ENCODE peak calls at places on chromosomes 6 and 20, in five cellular contexts. J is transverse colon, A is skeletal muscle cell, Y is neural progenitor cell, H is WERI-Rb-1. X is an unnamed sample.
A peak's percentile ranks its signal among the peaks of the same experiment; 100 is the strongest.

GRCh38 chr20:17688965-17689364 is 6.9 kb upstream of the RRBP1 start:
- DNase-seq in J (no peak), A (no peak), Y (no peak), H (no peak), X (no peak)

GRCh38 chr6:47334334-47334733 is 24.6 kb upstream of the TNFRSF21 start:
- DNase-seq in J (no peak), A (no peak), Y (no peak), H (no peak), X (no peak)

GRCh38 chr6:27888576-27888975 is 23.6 kb downstream of the OR2B2 start:
- DNase-seq in J (no peak), A (no peak), Y (no peak), H (no peak), X (no peak)

GRCh38 chr6:37651991-37652390 is 45.7 kb downstream of the MDGA1 start:
- DNase-seq in J (no peak), A (no peak), Y (no peak), H (no peak), X (no peak)

GRCh38 chr20:63316502-63316921 is 23.5 kb downstream of the COL20A1 start:
- DNase-seq in J (no peak), A (no peak), Y (no peak), H (no peak), X (no peak)

GRCh38 chr20:20734475-20734948 is 22.1 kb upstream of the RALGAPA2 start:
- DNase-seq in J (no peak), A (no peak), Y (peak; percentile 39), H (peak; percentile 24), X (no peak)

GRCh38 chr6:149335924-149336323 is 18.4 kb downstream of the TAB2 start:
- DNase-seq in J (no peak), A (peak; percentile 50), Y (no peak), H (no peak), X (peak; percentile 86)

GRCh38 chr6:141550471-141550870 is 582.3 kb upstream of the GJE1 start:
- DNase-seq in J (no peak), A (no peak), Y (no peak), H (no peak), X (peak; percentile 47)

GRCh38 chr6:44833248-44833647 is 445.7 kb downstream of the CDC5L start:
- DNase-seq in J (no peak), A (no peak), Y (no peak), H (no peak), X (no peak)

GRCh38 chr20:21719592-21720214 is 14.2 kb downstream of the PAX1 start:
- DNase-seq in J (peak; percentile 47), A (peak; percentile 32), Y (peak; percentile 71), H (peak; percentile 45), X (peak; percentile 82)

GRCh38 chr6:36722365-36722764 is 24.7 kb downstream of the RAB44 start:
- DNase-seq in J (no peak), A (no peak), Y (no peak), H (no peak), X (no peak)

GRCh38 chr6:23445157-23445710 is 680.8 kb upstream of the NRSN1 start:
- DNase-seq in J (no peak), A (peak; percentile 28), Y (no peak), H (peak; percentile 43), X (peak; percentile 59)

GRCh38 chr6:89689732-89690131 is 51.2 kb upstream of the LYRM2 start:
- DNase-seq in J (no peak), A (no peak), Y (peak; percentile 9), H (no peak), X (no peak)

GRCh38 chr6:33248932-33249731 is 22.5 kb downstream of the VPS52 start:
- DNase-seq in J (peak; percentile 99), A (peak; percentile 97), Y (peak; percentile 98), H (peak; percentile 100), X (peak; percentile 100)

GRCh38 chr6:30047220-30047619 is 13.8 kb upstream of the POLR1H start:
- DNase-seq in J (no peak), A (no peak), Y (no peak), H (no peak), X (no peak)

DNA sequence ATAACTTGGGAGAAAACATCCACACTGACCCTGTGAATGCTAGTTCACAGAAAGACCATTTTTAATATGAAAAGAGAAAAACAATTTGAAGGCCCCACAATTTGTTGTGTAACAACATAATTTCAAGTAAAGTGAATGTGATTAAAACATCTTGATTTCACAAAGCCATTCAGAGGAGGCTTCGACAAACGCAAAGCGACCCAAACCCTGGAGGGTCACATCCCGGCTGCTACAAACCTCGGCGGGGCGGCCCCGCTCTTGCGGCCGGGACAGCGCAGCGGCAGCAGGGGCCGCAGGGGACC is 14.0 kb downstream of the FOXC1 start:
- DNase-seq in J (no peak), A (no peak), Y (no peak), H (no peak), X (no peak)
- H3K4me3 ChIP-seq in J (no peak overlapping the region), A (no peak overlapping the region), Y (peak overlapping the region; percentile 36), H (no peak overlapping the region), X (no peak overlapping the region)

DNA sequence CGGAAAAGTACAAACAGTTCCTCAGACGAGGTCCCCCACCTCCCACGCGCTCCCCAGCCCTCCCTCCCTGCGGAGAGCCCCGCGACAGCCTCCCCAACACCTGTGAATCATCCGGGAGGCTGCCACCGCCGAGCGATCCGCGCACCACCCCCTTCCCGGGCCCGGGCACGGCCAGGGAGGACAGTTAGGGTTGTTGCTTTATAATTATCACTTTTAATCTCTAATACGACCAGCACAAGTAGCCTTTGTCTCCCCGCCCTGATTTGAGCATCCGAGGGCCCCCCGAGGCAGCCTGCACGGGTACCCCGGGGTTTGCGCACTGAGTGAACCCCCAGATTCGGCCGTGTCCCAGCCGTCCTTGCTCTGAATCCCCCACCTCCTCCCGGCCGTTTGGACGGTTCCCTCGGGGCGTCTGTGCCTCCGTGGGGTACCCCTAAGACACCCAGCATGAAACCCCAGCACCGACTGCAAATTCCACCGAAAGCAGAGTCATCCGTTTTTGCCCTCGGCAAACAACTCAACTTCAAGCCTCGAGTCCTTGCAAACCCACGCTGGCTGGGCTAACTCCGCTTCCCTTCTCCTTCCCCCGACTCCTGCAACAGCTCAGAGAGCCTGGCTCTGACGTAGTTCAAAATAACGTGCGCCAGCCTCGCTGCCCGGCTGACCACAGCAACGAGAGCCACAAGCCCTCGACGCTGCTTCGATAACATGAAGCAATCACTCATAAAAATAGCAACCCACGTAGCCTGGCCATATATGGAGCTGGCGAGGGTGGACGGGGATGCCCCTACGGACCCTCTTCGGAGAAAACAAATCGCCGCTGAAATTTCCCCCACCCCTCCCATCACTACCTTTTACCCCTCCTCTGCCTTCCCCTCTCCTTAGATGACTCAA is 866 bp upstream of the SNAP25 start:
- DNase-seq in J (peak; percentile 13), A (peak; percentile 91), Y (peak; percentile 90), H (peak; percentile 80), X (peak; percentile 84)
- H3K4me3 ChIP-seq in J (no peak overlapping the region), A (peak overlapping the region; percentile 47), Y (peak overlapping the region; percentile 60), H (peak overlapping the region; percentile 74), X (peak overlapping the region; percentile 36)

GRCh38 chr6:3421145-3421544 is 35.7 kb downstream of the SLC22A23 start:
- DNase-seq in J (no peak), A (no peak), Y (no peak), H (no peak), X (no peak)

GRCh38 chr6:3423439-3424184 is 33.2 kb downstream of the SLC22A23 start:
- DNase-seq in J (no peak), A (no peak), Y (no peak), H (no peak), X (no peak)

GRCh38 chr6:3422457-3422816 is 34.4 kb downstream of the SLC22A23 start:
- DNase-seq in J (no peak), A (no peak), Y (no peak), H (no peak), X (no peak)

GRCh38 chr6:3419624-3420272 is 37.1 kb downstream of the SLC22A23 start:
- DNase-seq in J (no peak), A (peak; percentile 53), Y (no peak), H (no peak), X (peak; percentile 95)

GRCh38 chr6:3421763-3422456 is 34.9 kb downstream of the SLC22A23 start:
- DNase-seq in J (no peak), A (peak; percentile 50), Y (no peak), H (no peak), X (peak; percentile 89)
- H3K4me3 ChIP-seq in J (no peak overlapping the region), A (no peak overlapping the region), Y (no peak overlapping the region), H (no peak overlapping the region), X (no peak overlapping the region)

GRCh38 chr6:113625850-113626249 is 231.3 kb upstream of the MARCKS start:
- DNase-seq in J (no peak), A (no peak), Y (no peak), H (no peak), X (no peak)
- H3K4me3 ChIP-seq in J (no peak overlapping the region), A (no peak overlapping the region), Y (no peak overlapping the region), H (no peak overlapping the region), X (no peak overlapping the region)

GRCh38 chr6:52553719-52554118 is 23.1 kb downstream of the TRAM2 start:
- DNase-seq in J (no peak), A (no peak), Y (no peak), H (peak; percentile 63), X (no peak)

GRCh38 chr6:52553158-52553557 is 23.7 kb downstream of the TRAM2 start:
- DNase-seq in J (no peak), A (no peak), Y (no peak), H (peak; percentile 64), X (no peak)

GRCh38 chr6:52550014-52550575 is 26.8 kb downstream of the TRAM2 start:
- DNase-seq in J (no peak), A (no peak), Y (no peak), H (no peak), X (no peak)

GRCh38 chr6:52552278-52552643 is 24.6 kb downstream of the TRAM2 start:
- DNase-seq in J (peak; percentile 57), A (no peak), Y (no peak), H (no peak), X (no peak)

DNA sequence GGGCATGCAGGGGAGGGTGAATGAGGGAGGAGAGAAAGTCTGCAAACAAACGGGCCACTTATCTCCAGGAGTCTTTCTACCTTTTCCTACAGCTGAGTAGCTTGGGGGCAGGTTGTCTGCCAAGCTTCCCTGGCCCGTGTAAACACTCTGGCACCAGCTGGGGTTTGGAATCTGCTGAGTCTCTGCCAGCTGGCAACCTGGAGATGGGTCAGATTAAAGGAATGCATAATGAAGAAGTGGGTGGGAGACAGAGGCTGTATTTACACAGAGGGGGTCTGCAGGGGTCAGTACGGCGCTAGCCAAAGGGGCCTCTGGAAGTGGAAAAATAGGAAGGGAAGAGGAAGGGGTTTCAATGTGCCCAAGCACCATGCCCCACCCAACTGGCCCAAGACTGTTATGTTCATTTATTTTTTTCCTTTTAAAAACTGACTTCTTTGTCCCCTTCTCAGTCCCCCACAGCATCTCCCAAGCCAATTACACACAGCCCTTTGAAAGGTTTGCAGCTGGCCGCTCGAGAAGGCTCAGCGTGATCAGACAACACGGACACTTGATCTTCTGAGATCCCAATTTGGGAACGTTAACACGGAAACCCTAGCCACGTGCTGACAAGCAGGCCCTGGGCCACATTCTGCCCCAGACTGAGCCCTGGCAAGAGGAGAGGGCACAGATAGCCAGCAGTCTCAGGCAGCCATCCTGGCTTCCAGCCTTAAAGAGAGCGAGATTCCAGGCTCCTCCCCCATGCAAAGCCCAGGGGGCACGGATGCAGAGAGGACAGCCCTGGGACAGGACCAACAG is 25.2 kb downstream of the TRAM2 start:
- DNase-seq in J (peak; percentile 58), A (peak; percentile 55), Y (peak; percentile 71), H (peak; percentile 59), X (peak; percentile 83)
- H3K4me3 ChIP-seq in J (no peak overlapping the region), A (no peak overlapping the region), Y (peak overlapping the region; percentile 38), H (peak overlapping the region; percentile 11), X (no peak overlapping the region)